ENCODE peak calls at places on chromosomes 16 and 17, in seven cellular contexts. One of them, this sample, is unnamed.

GRCh38 chr16:30585022-30585399 is 486 bp downstream of the ZNF785 start:
- DNase-seq in activated CD8-positive, alpha-beta T cell treated with anti-CD3 and anti-CD28 coated beads for 36 hours: peak
- DNase-seq in A673: peak
- DNase-seq in activated naive CD8-positive, alpha-beta T cell treated with anti-CD3 and anti-CD28 coated beads, Interleukin-2, amount 10 ng/mL, durations not matched to agents 7 days and 5 days: no peak
- DNase-seq in NCI-H446 treated with DMSO at 0.1 percent for 48 hours: no peak
- DNase-seq in NCI-H1105: no peak
- DNase-seq in astrocyte of the spinal cord: no peak
- DNase-seq in this sample: peak

GRCh38 chr16:49921791-49922456 is 66.0 kb upstream of the ZNF423 start:
- DNase-seq in activated CD8-positive, alpha-beta T cell treated with anti-CD3 and anti-CD28 coated beads for 36 hours: peak
- DNase-seq in activated naive CD8-positive, alpha-beta T cell treated with anti-CD3 and anti-CD28 coated beads, Interleukin-2, amount 10 ng/mL, durations not matched to agents 7 days and 5 days: peak
- DNase-seq in NCI-H1105: peak
- DNase-seq in NCI-H446 treated with DMSO at 0.1 percent for 48 hours: peak
- DNase-seq in astrocyte of the spinal cord: peak
- DNase-seq in A673: peak
- DNase-seq in this sample: peak

GRCh38 chr17:75720656-75721462 is at the start of gene ITGB4:
- DNase-seq in NCI-H446 treated with DMSO at 0.1 percent for 48 hours: no peak
- DNase-seq in A673: no peak
- DNase-seq in astrocyte of the spinal cord: no peak
- DNase-seq in NCI-H1105: peak
- DNase-seq in activated CD8-positive, alpha-beta T cell treated with anti-CD3 and anti-CD28 coated beads for 36 hours: peak
- DNase-seq in activated naive CD8-positive, alpha-beta T cell treated with anti-CD3 and anti-CD28 coated beads, Interleukin-2, amount 10 ng/mL, durations not matched to agents 7 days and 5 days: peak
- DNase-seq in this sample: no peak

GRCh38 chr17:8912060-8912981 is 44.8 kb upstream of the PIK3R6 start:
- DNase-seq in NCI-H446 treated with DMSO at 0.1 percent for 48 hours: no peak
- DNase-seq in NCI-H1105: no peak
- DNase-seq in A673: no peak
- DNase-seq in astrocyte of the spinal cord: no peak
- DNase-seq in activated naive CD8-positive, alpha-beta T cell treated with anti-CD3 and anti-CD28 coated beads, Interleukin-2, amount 10 ng/mL, durations not matched to agents 7 days and 5 days: no peak
- DNase-seq in activated CD8-positive, alpha-beta T cell treated with anti-CD3 and anti-CD28 coated beads for 36 hours: no peak
- DNase-seq in this sample: no peak

GRCh38 chr17:61568219-61569072 is 22.6 kb downstream of the NACA2 start:
- DNase-seq in activated naive CD8-positive, alpha-beta T cell treated with anti-CD3 and anti-CD28 coated beads, Interleukin-2, amount 10 ng/mL, durations not matched to agents 7 days and 5 days: no peak
- DNase-seq in NCI-H1105: no peak
- DNase-seq in NCI-H446 treated with DMSO at 0.1 percent for 48 hours: no peak
- DNase-seq in activated CD8-positive, alpha-beta T cell treated with anti-CD3 and anti-CD28 coated beads for 36 hours: no peak
- DNase-seq in astrocyte of the spinal cord: no peak
- DNase-seq in A673: no peak
- DNase-seq in this sample: no peak

GRCh38 chr16:88697831-88698693 is 8.1 kb downstream of the RNF166 start:
- DNase-seq in NCI-H446 treated with DMSO at 0.1 percent for 48 hours: no peak
- DNase-seq in A673: no peak
- DNase-seq in astrocyte of the spinal cord: no peak
- DNase-seq in activated CD8-positive, alpha-beta T cell treated with anti-CD3 and anti-CD28 coated beads for 36 hours: peak
- DNase-seq in activated naive CD8-positive, alpha-beta T cell treated with anti-CD3 and anti-CD28 coated beads, Interleukin-2, amount 10 ng/mL, durations not matched to agents 7 days and 5 days: peak
- DNase-seq in NCI-H1105: no peak
- DNase-seq in this sample: peak

GRCh38 chr17:75325827-75326586 is 36.8 kb upstream of the SLC25A19 start:
- DNase-seq in NCI-H1105: no peak
- DNase-seq in A673: no peak
- DNase-seq in activated naive CD8-positive, alpha-beta T cell treated with anti-CD3 and anti-CD28 coated beads, Interleukin-2, amount 10 ng/mL, durations not matched to agents 7 days and 5 days: no peak
- DNase-seq in astrocyte of the spinal cord: peak
- DNase-seq in NCI-H446 treated with DMSO at 0.1 percent for 48 hours: peak
- DNase-seq in activated CD8-positive, alpha-beta T cell treated with anti-CD3 and anti-CD28 coated beads for 36 hours: no peak
- DNase-seq in this sample: no peak

GRCh38 chr17:27381007-27381501 is 75.2 kb upstream of the KSR1 start:
- DNase-seq in NCI-H446 treated with DMSO at 0.1 percent for 48 hours: no peak
- DNase-seq in NCI-H1105: peak
- DNase-seq in activated naive CD8-positive, alpha-beta T cell treated with anti-CD3 and anti-CD28 coated beads, Interleukin-2, amount 10 ng/mL, durations not matched to agents 7 days and 5 days: peak
- DNase-seq in activated CD8-positive, alpha-beta T cell treated with anti-CD3 and anti-CD28 coated beads for 36 hours: peak
- DNase-seq in astrocyte of the spinal cord: peak
- DNase-seq in A673: peak
- DNase-seq in this sample: peak

GRCh38 chr16:56916571-56917403 is 15.2 kb upstream of the HERPUD1 start:
- DNase-seq in activated naive CD8-positive, alpha-beta T cell treated with anti-CD3 and anti-CD28 coated beads, Interleukin-2, amount 10 ng/mL, durations not matched to agents 7 days and 5 days: peak
- DNase-seq in NCI-H446 treated with DMSO at 0.1 percent for 48 hours: no peak
- DNase-seq in A673: no peak
- DNase-seq in NCI-H1105: no peak
- DNase-seq in astrocyte of the spinal cord: no peak
- DNase-seq in activated CD8-positive, alpha-beta T cell treated with anti-CD3 and anti-CD28 coated beads for 36 hours: peak
- DNase-seq in this sample: no peak

GRCh38 chr17:40191237-40192208 is 14.3 kb downstream of the RAPGEFL1 start:
- DNase-seq in NCI-H1105: peak
- DNase-seq in activated CD8-positive, alpha-beta T cell treated with anti-CD3 and anti-CD28 coated beads for 36 hours: peak
- DNase-seq in NCI-H446 treated with DMSO at 0.1 percent for 48 hours: no peak
- DNase-seq in astrocyte of the spinal cord: peak
- DNase-seq in A673: peak
- DNase-seq in activated naive CD8-positive, alpha-beta T cell treated with anti-CD3 and anti-CD28 coated beads, Interleukin-2, amount 10 ng/mL, durations not matched to agents 7 days and 5 days: peak
- DNase-seq in this sample: peak

GRCh38 chr17:77449908-77450741 is 309.4 kb downstream of the SEC14L1 start:
- DNase-seq in activated naive CD8-positive, alpha-beta T cell treated with anti-CD3 and anti-CD28 coated beads, Interleukin-2, amount 10 ng/mL, durations not matched to agents 7 days and 5 days: no peak
- DNase-seq in A673: peak
- DNase-seq in NCI-H1105: no peak
- DNase-seq in activated CD8-positive, alpha-beta T cell treated with anti-CD3 and anti-CD28 coated beads for 36 hours: peak
- DNase-seq in astrocyte of the spinal cord: peak
- DNase-seq in NCI-H446 treated with DMSO at 0.1 percent for 48 hours: peak
- DNase-seq in this sample: peak

GRCh38 chr17:76784926-76785325 is 47.0 kb downstream of the MFSD11 start:
- DNase-seq in A673: no peak
- DNase-seq in NCI-H446 treated with DMSO at 0.1 percent for 48 hours: no peak
- DNase-seq in activated CD8-positive, alpha-beta T cell treated with anti-CD3 and anti-CD28 coated beads for 36 hours: no peak
- DNase-seq in astrocyte of the spinal cord: no peak
- DNase-seq in activated naive CD8-positive, alpha-beta T cell treated with anti-CD3 and anti-CD28 coated beads, Interleukin-2, amount 10 ng/mL, durations not matched to agents 7 days and 5 days: no peak
- DNase-seq in NCI-H1105: no peak
- DNase-seq in this sample: no peak

GRCh38 chr17:2017274-2017941 is 7.7 kb downstream of the RTN4RL1 start:
- DNase-seq in NCI-H446 treated with DMSO at 0.1 percent for 48 hours: no peak
- DNase-seq in activated naive CD8-positive, alpha-beta T cell treated with anti-CD3 and anti-CD28 coated beads, Interleukin-2, amount 10 ng/mL, durations not matched to agents 7 days and 5 days: no peak
- DNase-seq in NCI-H1105: no peak
- DNase-seq in A673: no peak
- DNase-seq in astrocyte of the spinal cord: no peak
- DNase-seq in activated CD8-positive, alpha-beta T cell treated with anti-CD3 and anti-CD28 coated beads for 36 hours: no peak
- DNase-seq in this sample: no peak

GRCh38 chr17:8173871-8174322 is 2.3 kb downstream of the TMEM107 start:
- DNase-seq in NCI-H446 treated with DMSO at 0.1 percent for 48 hours: no peak
- DNase-seq in astrocyte of the spinal cord: no peak
- DNase-seq in A673: no peak
- DNase-seq in activated naive CD8-positive, alpha-beta T cell treated with anti-CD3 and anti-CD28 coated beads, Interleukin-2, amount 10 ng/mL, durations not matched to agents 7 days and 5 days: no peak
- DNase-seq in NCI-H1105: no peak
- DNase-seq in activated CD8-positive, alpha-beta T cell treated with anti-CD3 and anti-CD28 coated beads for 36 hours: no peak
- DNase-seq in this sample: peak

GRCh38 chr17:3993493-3994220 is 29.4 kb upstream of the ATP2A3 start:
- DNase-seq in NCI-H1105: no peak
- DNase-seq in NCI-H446 treated with DMSO at 0.1 percent for 48 hours: no peak
- DNase-seq in A673: no peak
- DNase-seq in activated CD8-positive, alpha-beta T cell treated with anti-CD3 and anti-CD28 coated beads for 36 hours: no peak
- DNase-seq in astrocyte of the spinal cord: no peak
- DNase-seq in activated naive CD8-positive, alpha-beta T cell treated with anti-CD3 and anti-CD28 coated beads, Interleukin-2, amount 10 ng/mL, durations not matched to agents 7 days and 5 days: no peak
- DNase-seq in this sample: no peak

GRCh38 chr16:30658731-30659506 is 688 bp downstream of the FBRS start:
- DNase-seq in activated naive CD8-positive, alpha-beta T cell treated with anti-CD3 and anti-CD28 coated beads, Interleukin-2, amount 10 ng/mL, durations not matched to agents 7 days and 5 days: peak
- DNase-seq in activated CD8-positive, alpha-beta T cell treated with anti-CD3 and anti-CD28 coated beads for 36 hours: peak
- DNase-seq in astrocyte of the spinal cord: peak
- DNase-seq in A673: peak
- DNase-seq in NCI-H1105: peak
- DNase-seq in NCI-H446 treated with DMSO at 0.1 percent for 48 hours: peak
- DNase-seq in this sample: peak

GRCh38 chr16:9364721-9365693 is 273.6 kb downstream of the HAPSTR1 start:
- DNase-seq in activated CD8-positive, alpha-beta T cell treated with anti-CD3 and anti-CD28 coated beads for 36 hours: no peak
- DNase-seq in A673: no peak
- DNase-seq in NCI-H446 treated with DMSO at 0.1 percent for 48 hours: no peak
- DNase-seq in astrocyte of the spinal cord: no peak
- DNase-seq in activated naive CD8-positive, alpha-beta T cell treated with anti-CD3 and anti-CD28 coated beads, Interleukin-2, amount 10 ng/mL, durations not matched to agents 7 days and 5 days: no peak
- DNase-seq in NCI-H1105: no peak
- DNase-seq in this sample: peak

GRCh38 chr17:10603889-10604288 is 53.2 kb downstream of the MYH3 start:
- DNase-seq in astrocyte of the spinal cord: no peak
- DNase-seq in activated CD8-positive, alpha-beta T cell treated with anti-CD3 and anti-CD28 coated beads for 36 hours: no peak
- DNase-seq in NCI-H1105: no peak
- DNase-seq in A673: no peak
- DNase-seq in activated naive CD8-positive, alpha-beta T cell treated with anti-CD3 and anti-CD28 coated beads, Interleukin-2, amount 10 ng/mL, durations not matched to agents 7 days and 5 days: no peak
- DNase-seq in NCI-H446 treated with DMSO at 0.1 percent for 48 hours: no peak
- DNase-seq in this sample: no peak

GRCh38 chr16:77133706-77134105 is 57.3 kb upstream of the MON1B start:
- DNase-seq in activated CD8-positive, alpha-beta T cell treated with anti-CD3 and anti-CD28 coated beads for 36 hours: no peak
- DNase-seq in activated naive CD8-positive, alpha-beta T cell treated with anti-CD3 and anti-CD28 coated beads, Interleukin-2, amount 10 ng/mL, durations not matched to agents 7 days and 5 days: no peak
- DNase-seq in NCI-H446 treated with DMSO at 0.1 percent for 48 hours: no peak
- DNase-seq in NCI-H1105: no peak
- DNase-seq in astrocyte of the spinal cord: no peak
- DNase-seq in A673: no peak
- DNase-seq in this sample: no peak

GRCh38 chr16:12160249-12160648 is 183.7 kb downstream of the SNX29 start:
- DNase-seq in activated CD8-positive, alpha-beta T cell treated with anti-CD3 and anti-CD28 coated beads for 36 hours: no peak
- DNase-seq in NCI-H446 treated with DMSO at 0.1 percent for 48 hours: no peak
- DNase-seq in astrocyte of the spinal cord: no peak
- DNase-seq in A673: no peak
- DNase-seq in NCI-H1105: no peak
- DNase-seq in activated naive CD8-positive, alpha-beta T cell treated with anti-CD3 and anti-CD28 coated beads, Interleukin-2, amount 10 ng/mL, durations not matched to agents 7 days and 5 days: no peak
- DNase-seq in this sample: no peak

GRCh38 chr17:57776366-57776765 is 31.3 kb upstream of the CCDC182 start:
- DNase-seq in NCI-H1105: no peak
- DNase-seq in astrocyte of the spinal cord: no peak
- DNase-seq in NCI-H446 treated with DMSO at 0.1 percent for 48 hours: no peak
- DNase-seq in activated naive CD8-positive, alpha-beta T cell treated with anti-CD3 and anti-CD28 coated beads, Interleukin-2, amount 10 ng/mL, durations not matched to agents 7 days and 5 days: no peak
- DNase-seq in A673: no peak
- DNase-seq in activated CD8-positive, alpha-beta T cell treated with anti-CD3 and anti-CD28 coated beads for 36 hours: no peak
- DNase-seq in this sample: peak

GRCh38 chr17:67575325-67575724 is 142.4 kb upstream of the NOL11 start:
- DNase-seq in astrocyte of the spinal cord: no peak
- DNase-seq in activated CD8-positive, alpha-beta T cell treated with anti-CD3 and anti-CD28 coated beads for 36 hours: no peak
- DNase-seq in NCI-H1105: peak
- DNase-seq in activated naive CD8-positive, alpha-beta T cell treated with anti-CD3 and anti-CD28 coated beads, Interleukin-2, amount 10 ng/mL, durations not matched to agents 7 days and 5 days: no peak
- DNase-seq in NCI-H446 treated with DMSO at 0.1 percent for 48 hours: no peak
- DNase-seq in A673: no peak
- DNase-seq in this sample: peak

GRCh38 chr17:43025290-43025657 is 243 bp downstream of the RND2 start:
- DNase-seq in activated CD8-positive, alpha-beta T cell treated with anti-CD3 and anti-CD28 coated beads for 36 hours: no peak
- DNase-seq in NCI-H446 treated with DMSO at 0.1 percent for 48 hours: no peak
- DNase-seq in activated naive CD8-positive, alpha-beta T cell treated with anti-CD3 and anti-CD28 coated beads, Interleukin-2, amount 10 ng/mL, durations not matched to agents 7 days and 5 days: no peak
- DNase-seq in NCI-H1105: no peak
- DNase-seq in astrocyte of the spinal cord: no peak
- DNase-seq in A673: no peak
- DNase-seq in this sample: peak

GRCh38 chr16:9311303-9311954 is 220.0 kb downstream of the HAPSTR1 start:
- DNase-seq in A673: peak
- DNase-seq in astrocyte of the spinal cord: no peak
- DNase-seq in activated CD8-positive, alpha-beta T cell treated with anti-CD3 and anti-CD28 coated beads for 36 hours: no peak
- DNase-seq in NCI-H446 treated with DMSO at 0.1 percent for 48 hours: no peak
- DNase-seq in activated naive CD8-positive, alpha-beta T cell treated with anti-CD3 and anti-CD28 coated beads, Interleukin-2, amount 10 ng/mL, durations not matched to agents 7 days and 5 days: no peak
- DNase-seq in NCI-H1105: no peak
- DNase-seq in this sample: peak

GRCh38 chr16:66370786-66371684 is 4.5 kb downstream of the CDH5 start:
- DNase-seq in NCI-H446 treated with DMSO at 0.1 percent for 48 hours: no peak
- DNase-seq in NCI-H1105: no peak
- DNase-seq in astrocyte of the spinal cord: no peak
- DNase-seq in A673: no peak
- DNase-seq in activated CD8-positive, alpha-beta T cell treated with anti-CD3 and anti-CD28 coated beads for 36 hours: no peak
- DNase-seq in activated naive CD8-positive, alpha-beta T cell treated with anti-CD3 and anti-CD28 coated beads, Interleukin-2, amount 10 ng/mL, durations not matched to agents 7 days and 5 days: no peak
- DNase-seq in this sample: no peak

GRCh38 chr16:901715-902601 is 68.8 kb downstream of the LMF1 start:
- DNase-seq in activated naive CD8-positive, alpha-beta T cell treated with anti-CD3 and anti-CD28 coated beads, Interleukin-2, amount 10 ng/mL, durations not matched to agents 7 days and 5 days: no peak
- DNase-seq in astrocyte of the spinal cord: no peak
- DNase-seq in NCI-H1105: no peak
- DNase-seq in activated CD8-positive, alpha-beta T cell treated with anti-CD3 and anti-CD28 coated beads for 36 hours: no peak
- DNase-seq in A673: no peak
- DNase-seq in NCI-H446 treated with DMSO at 0.1 percent for 48 hours: no peak
- DNase-seq in this sample: no peak

GRCh38 chr16:67444259-67445125 is 13.6 kb downstream of the HSD11B2 start:
- DNase-seq in NCI-H446 treated with DMSO at 0.1 percent for 48 hours: no peak
- DNase-seq in NCI-H1105: no peak
- DNase-seq in A673: no peak
- DNase-seq in activated CD8-positive, alpha-beta T cell treated with anti-CD3 and anti-CD28 coated beads for 36 hours: no peak
- DNase-seq in astrocyte of the spinal cord: no peak
- DNase-seq in activated naive CD8-positive, alpha-beta T cell treated with anti-CD3 and anti-CD28 coated beads, Interleukin-2, amount 10 ng/mL, durations not matched to agents 7 days and 5 days: no peak
- DNase-seq in this sample: no peak

GRCh38 chr16:19655242-19655777 is 62.7 kb downstream of the KNOP1 start:
- DNase-seq in activated CD8-positive, alpha-beta T cell treated with anti-CD3 and anti-CD28 coated beads for 36 hours: no peak
- DNase-seq in NCI-H1105: no peak
- DNase-seq in activated naive CD8-positive, alpha-beta T cell treated with anti-CD3 and anti-CD28 coated beads, Interleukin-2, amount 10 ng/mL, durations not matched to agents 7 days and 5 days: no peak
- DNase-seq in astrocyte of the spinal cord: peak
- DNase-seq in A673: no peak
- DNase-seq in NCI-H446 treated with DMSO at 0.1 percent for 48 hours: no peak
- DNase-seq in this sample: no peak

GRCh38 chr16:19505600-19506303 is 16.1 kb downstream of the GDE1 start:
- DNase-seq in activated naive CD8-positive, alpha-beta T cell treated with anti-CD3 and anti-CD28 coated beads, Interleukin-2, amount 10 ng/mL, durations not matched to agents 7 days and 5 days: no peak
- DNase-seq in A673: no peak
- DNase-seq in astrocyte of the spinal cord: peak
- DNase-seq in NCI-H446 treated with DMSO at 0.1 percent for 48 hours: no peak
- DNase-seq in NCI-H1105: no peak
- DNase-seq in activated CD8-positive, alpha-beta T cell treated with anti-CD3 and anti-CD28 coated beads for 36 hours: no peak
- DNase-seq in this sample: no peak

GRCh38 chr16:583470-583814 is 6.4 kb upstream of the RAB40C start:
- DNase-seq in activated naive CD8-positive, alpha-beta T cell treated with anti-CD3 and anti-CD28 coated beads, Interleukin-2, amount 10 ng/mL, durations not matched to agents 7 days and 5 days: no peak
- DNase-seq in activated CD8-positive, alpha-beta T cell treated with anti-CD3 and anti-CD28 coated beads for 36 hours: no peak
- DNase-seq in astrocyte of the spinal cord: no peak
- DNase-seq in NCI-H446 treated with DMSO at 0.1 percent for 48 hours: no peak
- DNase-seq in A673: no peak
- DNase-seq in NCI-H1105: no peak
- DNase-seq in this sample: peak

GRCh38 chr17:4329838-4330237 is 36.6 kb downstream of the UBE2G1 start:
- DNase-seq in activated naive CD8-positive, alpha-beta T cell treated with anti-CD3 and anti-CD28 coated beads, Interleukin-2, amount 10 ng/mL, durations not matched to agents 7 days and 5 days: no peak
- DNase-seq in NCI-H1105: no peak
- DNase-seq in NCI-H446 treated with DMSO at 0.1 percent for 48 hours: no peak
- DNase-seq in A673: peak
- DNase-seq in activated CD8-positive, alpha-beta T cell treated with anti-CD3 and anti-CD28 coated beads for 36 hours: no peak
- DNase-seq in astrocyte of the spinal cord: peak
- DNase-seq in this sample: no peak

GRCh38 chr16:59356709-59357108 is 622.6 kb upstream of the GOT2 start:
- DNase-seq in astrocyte of the spinal cord: no peak
- DNase-seq in activated naive CD8-positive, alpha-beta T cell treated with anti-CD3 and anti-CD28 coated beads, Interleukin-2, amount 10 ng/mL, durations not matched to agents 7 days and 5 days: no peak
- DNase-seq in NCI-H1105: no peak
- DNase-seq in activated CD8-positive, alpha-beta T cell treated with anti-CD3 and anti-CD28 coated beads for 36 hours: no peak
- DNase-seq in NCI-H446 treated with DMSO at 0.1 percent for 48 hours: no peak
- DNase-seq in A673: no peak
- DNase-seq in this sample: no peak

This sample was measured in NCI-H82.